ENCODE peak calls at places on chromosomes 2 and 18, in nine cellular contexts. X is hepatocyte, W is osteoblast, U is PC-9, C is lower lobe of right lung, A is left lung, D is RWPE2, V is heart right ventricle, K is adrenal gland. O is an unnamed sample. For H3K4me1, the result is how much of the 10 kb centered on the place peaks cover.

GRCh38 chr2:222887124-222887523 is 26.3 kb downstream of the ACSL3 start:
- DNase-seq in X (no peak), W (no peak), U (no peak), C (no peak), A (no peak), D (no peak), V (no peak), K (no peak), O (peak)

GRCh38 chr2:134262666-134263065 is 8.8 kb downstream of the MGAT5 start:
- DNase-seq in X (no peak), W (no peak), U (no peak), C (no peak), A (no peak), D (no peak), V (no peak), K (no peak), O (no peak)

GRCh38 chr18:3217930-3218647 is 1.7 kb downstream of the MYOM1 start:
- DNase-seq in X (peak), W (peak), U (peak), C (no peak), A (no peak), D (no peak), V (no peak), K (no peak), O (no peak)

GRCh38 chr2:237198144-237198900 is 112.6 kb downstream of the COPS8 start:
- DNase-seq in X (no peak), W (no peak), U (no peak), C (no peak), A (no peak), D (no peak), V (no peak), K (no peak), O (peak)

GRCh38 chr2:234483568-234484251 is 13.2 kb downstream of the ARL4C start:
- DNase-seq in X (no peak), W (no peak), U (no peak), C (peak), A (no peak), D (no peak), V (no peak), K (peak), O (no peak)

GRCh38 chr18:39455300-39455699 is 1889.7 kb upstream of the CELF4 start:
- DNase-seq in X (peak), W (no peak), U (no peak), C (no peak), A (no peak), D (peak), V (no peak), K (no peak), O (peak)

GRCh38 chr2:121151311-121152109 is 133.5 kb downstream of the TFCP2L1 start:
- DNase-seq in X (peak), W (no peak), U (peak), C (peak), A (no peak), D (no peak), V (no peak), K (no peak), O (no peak)

GRCh38 chr2:170024721-170025120 is 153.2 kb upstream of the MYO3B start:
- DNase-seq in X (no peak), W (no peak), U (no peak), C (no peak), A (no peak), D (no peak), V (no peak), K (no peak), O (no peak)

GRCh38 chr2:227759411-227760113 is 13.9 kb downstream of the SCYGR8 start:
- DNase-seq in X (no peak), W (no peak), U (no peak), C (no peak), A (no peak), D (no peak), V (no peak), K (no peak), O (peak)

GRCh38 chr2:18301421-18302139 is 258.9 kb downstream of the RDH14 start:
- DNase-seq in X (no peak), W (no peak), U (no peak), C (no peak), A (no peak), D (no peak), V (no peak), K (no peak), O (peak)

GRCh38 chr2:221388891-221389290 is 183.2 kb downstream of the EPHA4 start:
- DNase-seq in X (no peak), W (no peak), U (no peak), C (no peak), A (no peak), D (no peak), V (no peak), K (no peak), O (no peak)

GRCh38 chr18:57208056-57208455 is 61.2 kb downstream of the BOD1L2 start:
- DNase-seq in X (no peak), W (no peak), U (no peak), C (no peak), A (no peak), D (no peak), V (no peak), K (no peak), O (no peak)

GRCh38 chr2:31406593-31407385 is 7.8 kb downstream of the XDH start:
- DNase-seq in X (no peak), W (no peak), U (no peak), C (no peak), A (no peak), D (no peak), V (no peak), K (no peak), O (no peak)

GRCh38 chr2:43142921-43143438 is 83.4 kb downstream of the ZFP36L2 start:
- DNase-seq in X (peak), W (peak), U (peak), C (no peak), A (no peak), D (no peak), V (no peak), K (no peak), O (no peak)

GRCh38 chr2:45851576-45852304 is 200.3 kb downstream of the PRKCE start:
- DNase-seq in X (no peak), W (peak), U (peak), C (no peak), A (no peak), D (peak), V (no peak), K (no peak), O (peak)

GRCh38 chr2:79711098-79711497 is 198.2 kb downstream of the CTNNA2 start:
- DNase-seq in X (no peak), W (no peak), U (no peak), C (no peak), A (no peak), D (no peak), V (no peak), K (no peak), O (peak)

GRCh38 chr2:30428034-30428662 is 18.9 kb upstream of the LCLAT1 start:
- DNase-seq in X (no peak), W (no peak), U (no peak), C (no peak), A (no peak), D (no peak), V (no peak), K (no peak), O (no peak)

GRCh38 chr18:75422341-75422910 is 5.1 kb downstream of the SMIM21 start:
- DNase-seq in X (no peak), W (no peak), U (no peak), C (no peak), A (no peak), D (no peak), V (no peak), K (no peak), O (peak)
- TF ChIP-seq CTCF in X (no peak), W (no peak), U (no peak), C (no peak), A (no peak), D (no peak), V (no peak), K (no peak), O (no peak)

GRCh38 chr2:47950340-47951280 is 44.3 kb upstream of the FBXO11 start:
- DNase-seq in X (peak), W (no peak), U (no peak), C (no peak), A (no peak), D (no peak), V (no peak), K (no peak), O (no peak)
- H3K4me1 ChIP-seq in X (under half), W (under half), U (under half), C (under half), A (under half), D (under half), V (under half), K (under half), O (under half)

GRCh38 chr2:97673187-97673914 is 3.8 kb downstream of the C2orf92 start:
- DNase-seq in X (no peak), W (peak), U (no peak), C (no peak), A (no peak), D (no peak), V (no peak), K (no peak), O (peak)
- H3K27ac ChIP-seq in X (no peak), W (no peak), U (no peak), C (no peak), A (no peak), D (no peak), V (no peak), K (no peak), O (no peak)

GRCh38 chr2:155377178-155377780 is 678.8 kb downstream of the KCNJ3 start:
- DNase-seq in X (peak), W (no peak), U (no peak), C (no peak), A (no peak), D (no peak), V (no peak), K (no peak), O (peak)
- TF ChIP-seq CTCF in X (peak), W (peak), U (peak), C (peak), A (no peak), D (peak), V (no peak), K (no peak), O (peak)

O was measured in astrocyte.